ENCODE peak calls at places on chromosomes 3 and 15, in six cellular contexts. R is left ventricle myocardium superior; U is activated CD8-positive, alpha-beta T cell treated with anti-CD3 and anti-CD28 coated beads, Interleukin-2, amount 10 ng/mL, durations not matched to agents 7 days and 5 days; N is neuronal stem cell; D is GM23248; W is stomach. T is an unnamed sample.

GRCh38 chr15:51647128-51647562 is 24.6 kb upstream of the DMXL2 start:
- DNase-seq in D (peak), R (peak), U (no peak), N (no peak), W (peak), T (no peak)

GRCh38 chr3:27606537-27606936 is 115.6 kb downstream of the EOMES start:
- DNase-seq in D (peak), U (no peak), N (no peak), R (no peak), W (no peak), T (no peak)

GRCh38 chr3:126112531-126113237 is 28.8 kb upstream of the SLC41A3 start:
- DNase-seq in N (no peak), U (no peak), R (no peak), W (peak), D (no peak), T (peak)

GRCh38 chr3:12234906-12235305 is 54.0 kb upstream of the PPARG start:
- DNase-seq in D (no peak), W (no peak), U (no peak), R (no peak), N (no peak), T (no peak)

GRCh38 chr3:166879661-166880060 is 500.4 kb downstream of the ZBBX start:
- DNase-seq in W (no peak), N (no peak), U (no peak), R (no peak), D (no peak), T (no peak)

GRCh38 chr15:39770748-39771689 is 11.6 kb downstream of the FSIP1 start:
- DNase-seq in D (peak), N (no peak), U (no peak), R (peak), W (no peak), T (no peak)

GRCh38 chr15:71921191-71921590 is 110.8 kb downstream of the NR2E3 start:
- DNase-seq in W (no peak), D (peak), U (no peak), R (no peak), N (no peak), T (no peak)

GRCh38 chr15:71800835-71801745 is 9.3 kb upstream of the NR2E3 start:
- DNase-seq in U (peak), N (peak), W (peak), D (peak), R (no peak), T (no peak)

GRCh38 chr3:8742921-8743605 is 9.5 kb downstream of the CAV3 start:
- DNase-seq in W (no peak), R (no peak), D (peak), U (no peak), N (no peak), T (peak)

GRCh38 chr15:35290301-35290721 is 205.2 kb upstream of the NANOGP8 start:
- DNase-seq in N (no peak), W (no peak), D (no peak), R (no peak), U (no peak), T (no peak)

GRCh38 chr15:68542348-68542747 is 36.4 kb upstream of the CORO2B start:
- DNase-seq in N (no peak), R (no peak), W (no peak), U (no peak), D (no peak), T (no peak)

GRCh38 chr3:25573386-25574171 is 91.1 kb downstream of the TOP2B start:
- DNase-seq in D (peak), U (no peak), W (no peak), N (no peak), R (no peak), T (no peak)

GRCh38 chr3:183085634-183086390 is 13.5 kb downstream of the MCCC1 start:
- DNase-seq in W (no peak), D (peak), N (peak), R (no peak), U (peak), T (no peak)

GRCh38 chr3:170357920-170358854 is 672 bp downstream of the SKIL start:
- DNase-seq in U (peak), D (peak), N (peak), R (peak), W (peak), T (peak)

GRCh38 chr3:187799942-187800637 is 54.8 kb upstream of the BCL6 start:
- DNase-seq in U (peak), R (no peak), N (no peak), W (no peak), D (peak), T (no peak)

GRCh38 chr3:71066356-71066755 is 517.2 kb downstream of the FOXP1 start:
- DNase-seq in U (peak), D (no peak), W (peak), N (no peak), R (peak), T (peak)

GRCh38 chr15:43274136-43274535 is 7.4 kb upstream of the TGM5 start:
- DNase-seq in U (no peak), W (no peak), D (peak), R (peak), N (no peak), T (no peak)

GRCh38 chr3:34363871-34364270 is 565.4 kb downstream of the PDCD6IP start:
- DNase-seq in N (no peak), R (no peak), W (no peak), D (no peak), U (no peak), T (no peak)

GRCh38 chr3:120765830-120766511 is 23.4 kb downstream of the GTF2E1 start:
- DNase-seq in R (no peak), U (no peak), D (no peak), N (no peak), W (no peak), T (no peak)

GRCh38 chr3:78995087-78995486 is 772.7 kb downstream of the ROBO1 start:
- DNase-seq in R (no peak), N (no peak), D (no peak), U (no peak), W (no peak), T (no peak)

GRCh38 chr15:35023794-35024193 is 35.7 kb upstream of the ZNF770 start:
- DNase-seq in D (no peak), N (no peak), R (no peak), U (no peak), W (no peak), T (no peak)